ENCODE peak calls at places on chromosomes 2 and 18, in eight cellular contexts. L is NCI-H774, M is midbrain, Z is aorta, N is Daoy, J is neural progenitor cell, Y is amniotic stem cell, O is MV-4-11. I is an unnamed sample.

GRCh38 chr2:106127776-106128268 is 66.3 kb downstream of the UXS1 start:
- DNase-seq in M (no peak), Z (no peak), J (no peak), N (no peak), O (no peak), Y (no peak), L (no peak), I (no peak)

GRCh38 chr2:71486881-71487640 is 33.7 kb downstream of the DYSF start:
- DNase-seq in L (no peak), Y (no peak), N (no peak), M (no peak), O (no peak), J (no peak), Z (no peak), I (no peak)

GRCh38 chr2:162908567-162908966 is 70.0 kb upstream of the KCNH7 start:
- DNase-seq in N (no peak), O (no peak), Y (no peak), J (peak), Z (no peak), M (no peak), L (no peak), I (no peak)

GRCh38 chr2:11344956-11345671 is 678 bp upstream of the ROCK2 start:
- DNase-seq in O (peak), Y (no peak), N (peak), L (no peak), Z (peak), J (peak), M (peak), I (peak)

GRCh38 chr18:55642191-55642590 is 54.2 kb upstream of the TCF4 start:
- DNase-seq in Y (no peak), O (no peak), J (no peak), Z (no peak), N (no peak), M (no peak), L (no peak), I (no peak)

GRCh38 chr2:186592137-186592875 is 2.5 kb downstream of the ITGAV start:
- DNase-seq in Z (no peak), J (no peak), N (no peak), Y (no peak), L (no peak), O (no peak), M (no peak), I (no peak)

GRCh38 chr2:23269747-23270146 is 115.2 kb upstream of the KLHL29 start:
- DNase-seq in J (no peak), Z (no peak), L (no peak), M (no peak), Y (peak), O (no peak), N (no peak), I (no peak)

GRCh38 chr18:36247036-36247435 is 50.5 kb upstream of the FHOD3 start:
- DNase-seq in L (no peak), M (no peak), N (no peak), Y (peak), J (no peak), Z (no peak), O (no peak), I (no peak)

GRCh38 chr18:10872297-10872696 is 277.1 kb downstream of the PIEZO2 start:
- DNase-seq in Y (no peak), M (no peak), Z (no peak), N (no peak), L (no peak), J (no peak), O (no peak), I (no peak)

GRCh38 chr2:240472078-240472790 is 36.8 kb downstream of the GPC1 start:
- DNase-seq in L (no peak), M (no peak), Z (no peak), O (peak), N (no peak), J (no peak), Y (no peak), I (no peak)